ENCODE peak calls at places on chromosomes 7 and 10, in seven cellular contexts. R, Q, T, H, A, O and J are unnamed samples.

GRCh38 chr7:94360926-94361325 is 33.8 kb upstream of the COL1A2 start:
- DNase-seq in R (no peak), Q (no peak), T (no peak), H (no peak), A (no peak), O (no peak), J (no peak)

GRCh38 chr7:1713502-1714484 is 43.7 kb downstream of the ELFN1 start:
- DNase-seq in R (no peak), Q (no peak), T (peak), H (no peak), A (no peak), O (no peak), J (no peak)

GRCh38 chr10:112912441-112912911 is 37.6 kb upstream of the TCF7L2 start:
- DNase-seq in R (no peak), Q (no peak), T (no peak), H (no peak), A (no peak), O (no peak), J (no peak)

GRCh38 chr10:48598243-48598935 is 6.5 kb downstream of the ARHGAP22 start:
- DNase-seq in R (peak), Q (no peak), T (no peak), H (no peak), A (no peak), O (no peak), J (no peak)

GRCh38 chr10:21293518-21294356 is 231.7 kb downstream of the SKIDA1 start:
- DNase-seq in R (no peak), Q (peak), T (no peak), H (no peak), A (no peak), O (no peak), J (no peak)

GRCh38 chr10:86756511-86757109 is at the start of gene BMPR1A:
- DNase-seq in R (no peak), Q (peak), T (peak), H (no peak), A (no peak), O (no peak), J (no peak)

GRCh38 chr10:35331894-35332640 is 4.2 kb upstream of the CCNY start:
- DNase-seq in R (no peak), Q (no peak), T (no peak), H (no peak), A (peak), O (no peak), J (no peak)

GRCh38 chr10:61733358-61733940 is 70.7 kb downstream of the CABCOCO1 start:
- DNase-seq in R (peak), Q (peak), T (no peak), H (no peak), A (peak), O (no peak), J (no peak)

GRCh38 chr7:105838273-105839141 is 37.9 kb downstream of the ATXN7L1 start:
- DNase-seq in R (no peak), Q (peak), T (peak), H (no peak), A (no peak), O (no peak), J (no peak)

GRCh38 chr10:133139561-133140065 is 20.4 kb upstream of the KNDC1 start:
- DNase-seq in R (no peak), Q (no peak), T (no peak), H (no peak), A (no peak), O (no peak), J (no peak)

GRCh38 chr10:103473261-103473671 is 5.8 kb downstream of the CALHM3 start:
- DNase-seq in R (no peak), Q (no peak), T (no peak), H (no peak), A (no peak), O (no peak), J (no peak)

GRCh38 chr7:12888727-12889126 is 201.3 kb downstream of the ARL4A start:
- DNase-seq in R (no peak), Q (no peak), T (no peak), H (no peak), A (no peak), O (no peak), J (no peak)

GRCh38 chr10:88680958-88681357 is 16.7 kb downstream of the LIPF start:
- DNase-seq in R (no peak), Q (no peak), T (no peak), H (no peak), A (no peak), O (no peak), J (no peak)

GRCh38 chr10:69802424-69803161 is 887 bp downstream of the COL13A1 start:
- DNase-seq in R (no peak), Q (peak), T (peak), H (no peak), A (peak), O (no peak), J (no peak)

GRCh38 chr7:134899729-134900128 is 86.6 kb upstream of the AGBL3 start:
- DNase-seq in R (no peak), Q (no peak), T (no peak), H (no peak), A (no peak), O (no peak), J (no peak)

GRCh38 chr10:30781571-30782542 is 152.3 kb upstream of the LYZL2 start:
- DNase-seq in R (peak), Q (no peak), T (no peak), H (no peak), A (no peak), O (no peak), J (no peak)

GRCh38 chr10:23994459-23995046 is 214.4 kb upstream of the KIAA1217 start:
- DNase-seq in R (peak), Q (peak), T (peak), H (no peak), A (peak), O (no peak), J (no peak)

GRCh38 chr7:153840861-153841260 is 211.3 kb upstream of the DPP6 start:
- DNase-seq in R (no peak), Q (no peak), T (no peak), H (no peak), A (no peak), O (no peak), J (no peak)

GRCh38 chr10:132223156-132223590 is 36.4 kb downstream of the DPYSL4 start:
- DNase-seq in R (peak), Q (peak), T (peak), H (no peak), A (peak), O (peak), J (no peak)

GRCh38 chr10:50416885-50417284 is 165.6 kb upstream of the ASAH2 start:
- DNase-seq in R (no peak), Q (no peak), T (no peak), H (no peak), A (no peak), O (no peak), J (no peak)